ENCODE peak calls at places on chromosomes 7 and 10, in ten cellular contexts. Q, K, X, E, P, R, D, A, H and L are unnamed samples.

GRCh38 chr7:47503283-47503682 is 78.6 kb downstream of the TNS3 start:
- DNase-seq in E (no peak), P (peak), Q (no peak), X (no peak), R (no peak), A (no peak), K (no peak), D (no peak), H (no peak), L (no peak)

GRCh38 chr7:41029072-41029492 is 673.8 kb downstream of the INHBA start:
- DNase-seq in X (no peak), A (no peak), D (no peak), K (no peak), H (no peak), E (peak), Q (no peak), R (no peak), P (peak), L (peak)

GRCh38 chr10:87771871-87772500 is 46.0 kb downstream of the ATAD1 start:
- DNase-seq in Q (peak), E (no peak), X (no peak), K (no peak), A (no peak), H (peak), P (peak), D (no peak), R (no peak), L (peak)

GRCh38 chr10:45602082-45602730 is 70.4 kb downstream of the ZFAND4 start:
- DNase-seq in P (peak), D (no peak), R (no peak), H (no peak), E (peak), Q (no peak), K (no peak), A (no peak), X (no peak), L (peak)

GRCh38 chr10:116961305-116962251 is 43.4 kb downstream of the SHTN1 start:
- DNase-seq in D (no peak), R (no peak), H (peak), P (no peak), Q (peak), K (peak), A (no peak), X (no peak), E (no peak), L (no peak)

GRCh38 chr10:114444819-114445218 is 40.5 kb upstream of the AFAP1L2 start:
- DNase-seq in P (no peak), E (no peak), H (no peak), A (no peak), K (no peak), Q (no peak), X (no peak), D (no peak), R (no peak), L (no peak)

GRCh38 chr10:108957681-108958080 is 965.6 kb downstream of the XPNPEP1 start:
- DNase-seq in H (no peak), Q (no peak), A (no peak), D (peak), E (no peak), R (no peak), K (no peak), X (no peak), P (no peak), L (no peak)

GRCh38 chr7:111756687-111757178 is 194.4 kb upstream of the IMMP2L start:
- DNase-seq in D (no peak), Q (no peak), P (peak), E (peak), X (no peak), H (no peak), K (peak), R (peak), A (no peak), L (peak)

GRCh38 chr7:24737281-24737680 is 20.0 kb downstream of the GSDME start:
- DNase-seq in P (peak), D (no peak), K (no peak), E (no peak), A (no peak), X (no peak), H (no peak), R (no peak), Q (no peak), L (no peak)

GRCh38 chr10:88270871-88271713 is 312.0 kb downstream of the RNLS start:
- DNase-seq in A (no peak), Q (no peak), R (no peak), E (no peak), X (peak), P (peak), K (peak), D (no peak), H (no peak), L (peak)

GRCh38 chr7:74473116-74473515 is 19.4 kb downstream of the GTF2IRD1 start:
- DNase-seq in K (no peak), X (no peak), A (no peak), P (no peak), Q (no peak), H (no peak), D (no peak), E (no peak), R (no peak), L (no peak)